ENCODE peak calls at places on chromosome 1, in seven cellular contexts. One of them, this sample, is unnamed.

GRCh38 chr1:180611016-180611930 is 20.5 kb upstream of the XPR1 start:
- DNase-seq in Calu3: no peak
- DNase-seq in HuH-7: no peak
- DNase-seq in iris pigment epithelial cell: no peak
- DNase-seq in effector memory CD4-positive, alpha-beta T cell: no peak
- DNase-seq in naive B cell: peak
- DNase-seq in NCI-H1417: no peak
- DNase-seq in this sample: peak

GRCh38 chr1:213984387-213985180 is 3.2 kb upstream of the PROX1 start:
- DNase-seq in HuH-7: peak
- DNase-seq in effector memory CD4-positive, alpha-beta T cell: no peak
- DNase-seq in iris pigment epithelial cell: no peak
- DNase-seq in NCI-H1417: peak
- DNase-seq in Calu3: no peak
- DNase-seq in naive B cell: no peak
- DNase-seq in this sample: no peak

GRCh38 chr1:154014154-154014910 is 23.8 kb downstream of the RPS27 start:
- DNase-seq in HuH-7: no peak
- DNase-seq in effector memory CD4-positive, alpha-beta T cell: no peak
- DNase-seq in Calu3: no peak
- DNase-seq in naive B cell: no peak
- DNase-seq in NCI-H1417: no peak
- DNase-seq in iris pigment epithelial cell: peak
- DNase-seq in this sample: peak

GRCh38 chr1:112332751-112333150 is 63.3 kb upstream of the CTTNBP2NL start:
- DNase-seq in HuH-7: no peak
- DNase-seq in Calu3: no peak
- DNase-seq in iris pigment epithelial cell: no peak
- DNase-seq in NCI-H1417: no peak
- DNase-seq in effector memory CD4-positive, alpha-beta T cell: no peak
- DNase-seq in naive B cell: no peak
- DNase-seq in this sample: no peak

GRCh38 chr1:25944986-25945385 is 38.8 kb upstream of the STMN1 start:
- DNase-seq in Calu3: no peak
- DNase-seq in iris pigment epithelial cell: peak
- DNase-seq in naive B cell: no peak
- DNase-seq in HuH-7: peak
- DNase-seq in effector memory CD4-positive, alpha-beta T cell: no peak
- DNase-seq in NCI-H1417: no peak
- DNase-seq in this sample: peak

GRCh38 chr1:56285554-56286402 is 293.6 kb downstream of the PLPP3 start:
- DNase-seq in iris pigment epithelial cell: peak
- DNase-seq in HuH-7: no peak
- DNase-seq in effector memory CD4-positive, alpha-beta T cell: no peak
- DNase-seq in Calu3: peak
- DNase-seq in naive B cell: no peak
- DNase-seq in NCI-H1417: no peak
- DNase-seq in this sample: peak

GRCh38 chr1:47432071-47433036 is 5.5 kb upstream of the FOXD2 start:
- DNase-seq in HuH-7: peak
- DNase-seq in naive B cell: no peak
- DNase-seq in NCI-H1417: peak
- DNase-seq in iris pigment epithelial cell: peak
- DNase-seq in effector memory CD4-positive, alpha-beta T cell: no peak
- DNase-seq in Calu3: no peak
- DNase-seq in this sample: peak

GRCh38 chr1:117059334-117059677 is 820 bp upstream of the TTF2 start:
- DNase-seq in iris pigment epithelial cell: no peak
- DNase-seq in HuH-7: peak
- DNase-seq in Calu3: peak
- DNase-seq in naive B cell: peak
- DNase-seq in NCI-H1417: peak
- DNase-seq in effector memory CD4-positive, alpha-beta T cell: peak
- DNase-seq in this sample: no peak

GRCh38 chr1:182677393-182678098 is 6.8 kb downstream of the RGS8 start:
- DNase-seq in Calu3: no peak
- DNase-seq in NCI-H1417: no peak
- DNase-seq in iris pigment epithelial cell: no peak
- DNase-seq in HuH-7: no peak
- DNase-seq in effector memory CD4-positive, alpha-beta T cell: no peak
- DNase-seq in naive B cell: peak
- DNase-seq in this sample: no peak

GRCh38 chr1:112034277-112034676 is 44.8 kb upstream of the KCND3 start:
- DNase-seq in Calu3: no peak
- DNase-seq in NCI-H1417: no peak
- DNase-seq in naive B cell: no peak
- DNase-seq in HuH-7: no peak
- DNase-seq in effector memory CD4-positive, alpha-beta T cell: no peak
- DNase-seq in iris pigment epithelial cell: no peak
- DNase-seq in this sample: no peak

This sample was measured in fibroblast of pulmonary artery.